ENCODE peak calls at places on chromosomes 3 and 15, in five cellular contexts. S is GM04503; V is GM20000; M is activated CD8-positive, alpha-beta memory T cell treated with anti-CD3 and anti-CD28 coated beads, Interleukin-2, amount 50 U/mL, for 48 hours; B is SJSA1. Y is an unnamed sample.

GRCh38 chr3:126537730-126538281 is 13.9 kb downstream of the CHST13 start:
- DNase-seq in S (no peak), V (no peak), M (no peak), B (no peak), Y (no peak)

GRCh38 chr15:43808960-43809678 is 8.7 kb downstream of the HYPK start:
- DNase-seq in S (no peak), V (peak; percentile 45), M (no peak), B (no peak), Y (no peak)

GRCh38 chr3:49134471-49135265 is 1.8 kb upstream of the LAMB2 start:
- DNase-seq in S (no peak), V (no peak), M (no peak), B (no peak), Y (no peak)

GRCh38 chr3:70832035-70832795 is 519.8 kb upstream of the MDFIC2 start:
- DNase-seq in S (peak; percentile 88), V (no peak), M (no peak), B (no peak), Y (peak; percentile 48)

GRCh38 chr15:66016199-66016598 is 146.9 kb downstream of the RAB11A start:
- DNase-seq in S (no peak), V (no peak), M (no peak), B (no peak), Y (no peak)

GRCh38 chr3:135927170-135927569 is 38.4 kb upstream of the PPP2R3A start:
- DNase-seq in S (peak; percentile 31), V (no peak), M (no peak), B (no peak), Y (no peak)

GRCh38 chr3:17550624-17551023 is 191.8 kb downstream of the TBC1D5 start:
- DNase-seq in S (no peak), V (no peak), M (no peak), B (no peak), Y (no peak)

GRCh38 chr3:42698911-42699230 is 3.7 kb downstream of the HHATL start:
- DNase-seq in S (no peak), V (no peak), M (peak; percentile 52), B (no peak), Y (no peak)

GRCh38 chr3:179181993-179182551 is 33.9 kb downstream of the PIK3CA start:
- DNase-seq in S (no peak), V (no peak), M (no peak), B (no peak), Y (no peak)

GRCh38 chr15:70094690-70095311 is 2.9 kb downstream of the TLE3 start:
- DNase-seq in S (no peak), V (no peak), M (no peak), B (no peak), Y (no peak)

GRCh38 chr3:42749753-42750231 is 23.3 kb downstream of the CCDC13 start:
- DNase-seq in S (no peak), V (peak; percentile 32), M (peak; percentile 48), B (peak; percentile 8), Y (peak; percentile 58)

GRCh38 chr3:143001034-143001368 is 369 bp upstream of the U2SURP start:
- DNase-seq in S (no peak), V (peak; percentile 79), M (peak; percentile 77), B (no peak), Y (no peak)

GRCh38 chr3:97613139-97613538 is 151.4 kb upstream of the ARL6 start:
- DNase-seq in S (no peak), V (no peak), M (no peak), B (no peak), Y (no peak)

GRCh38 chr3:38016847-38017444 is 12.5 kb downstream of the PLCD1 start:
- DNase-seq in S (no peak), V (no peak), M (no peak), B (no peak), Y (no peak)

GRCh38 chr15:75156306-75157215 is 45.1 kb upstream of the C15orf39 start:
- DNase-seq in S (no peak), V (no peak), M (no peak), B (no peak), Y (no peak)

GRCh38 chr3:30607032-30607833 is 832 bp downstream of the TGFBR2 start:
- DNase-seq in S (no peak), V (peak; percentile 65), M (peak; percentile 85), B (peak; percentile 50), Y (peak; percentile 36)

GRCh38 chr15:79676621-79677020 is 220.2 kb downstream of the MTHFS start:
- DNase-seq in S (no peak), V (no peak), M (no peak), B (no peak), Y (no peak)

GRCh38 chr3:34683851-34684250 is 885.4 kb downstream of the PDCD6IP start:
- DNase-seq in S (peak; percentile 3), V (peak; percentile 4), M (peak; percentile 55), B (no peak), Y (no peak)

GRCh38 chr3:34024447-34025240 is 226.2 kb downstream of the PDCD6IP start:
- DNase-seq in S (no peak), V (no peak), M (no peak), B (no peak), Y (no peak)

GRCh38 chr3:190534986-190535385 is 21.1 kb downstream of the IL1RAP start:
- DNase-seq in S (no peak), V (no peak), M (no peak), B (no peak), Y (no peak)